ENCODE peak calls at places on chromosomes 3 and 15, in eight cellular contexts. I is activated CD8-positive, alpha-beta T cell treated with anti-CD3 and anti-CD28 coated beads, Interleukin-2, amount 10 ng/mL, durations not matched to agents 7 days and 5 days; O is left cardiac atrium; F is activated T-helper 17 cell treated with anti-CD3 and anti-CD28 coated beads, Interleukin-2, amount 50 U/mL, for 72 hours; S is left colon; N is T-helper 17 cell; Y is HepG2; T is PC-3. E is an unnamed sample.

GRCh38 chr3:101099791-101100190 is 106.6 kb upstream of the ABI3BP start:
- ATAC-seq in I (no peak), O (no peak), F (no peak), S (no peak), N (no peak), Y (no peak), T (no peak), E (no peak)

GRCh38 chr3:5041315-5041714 is 62.1 kb downstream of the BHLHE40 start:
- ATAC-seq in I (no peak), O (no peak), F (no peak), S (no peak), N (no peak), Y (no peak), T (no peak), E (no peak)

GRCh38 chr3:14767706-14768105 is 51.1 kb upstream of the FGD5 start:
- ATAC-seq in I (no peak), O (no peak), F (no peak), S (no peak), N (no peak), Y (no peak), T (no peak), E (no peak)

GRCh38 chr3:42061711-42062408 is 29.3 kb upstream of the TRAK1 start:
- ATAC-seq in I (no peak), O (peak; percentile 94), F (no peak), S (peak; percentile 30), N (no peak), Y (peak; percentile 46), T (peak; percentile 97), E (peak; percentile 92)

GRCh38 chr3:21142949-21143348 is 608.1 kb downstream of the ZNF385D start:
- ATAC-seq in I (no peak), O (no peak), F (peak; percentile 9), S (no peak), N (no peak), Y (no peak), T (no peak), E (no peak)

GRCh38 chr15:87752250-87752951 is 504.1 kb downstream of the NTRK3 start:
- ATAC-seq in I (no peak), O (peak; percentile 77), F (peak; percentile 12), S (no peak), N (no peak), Y (no peak), T (no peak), E (no peak)

GRCh38 chr3:46935168-46935858 is 41.2 kb downstream of the CCDC12 start:
- ATAC-seq in I (no peak), O (peak; percentile 91), F (no peak), S (peak; percentile 35), N (no peak), Y (peak; percentile 90), T (peak; percentile 84), E (peak; percentile 76)

GRCh38 chr3:17179381-17180205 is 294.8 kb downstream of the PLCL2 start:
- ATAC-seq in I (no peak), O (peak; percentile 78), F (no peak), S (no peak), N (peak; percentile 75), Y (no peak), T (no peak), E (no peak)